ENCODE peak calls at places on chromosomes 13 and 19, in seven cellular contexts. One of them, this sample, is unnamed. For H3K4me1, the result is how much of the 10 kb centered on the place peaks cover.

GRCh38 chr13:98155475-98156111 is 12.7 kb downstream of the FARP1 start:
- DNase-seq in neuronal stem cell: no peak
- DNase-seq in left ventricle myocardium inferior: no peak
- DNase-seq in cardiac muscle cell: no peak
- DNase-seq in neural progenitor cell: no peak
- DNase-seq in upper lobe of right lung: no peak
- DNase-seq in mucosa of descending colon: no peak
- DNase-seq in this sample: no peak

GRCh38 chr19:19101540-19101939 is 36.7 kb downstream of the TMEM161A start:
- DNase-seq in neuronal stem cell: no peak
- DNase-seq in left ventricle myocardium inferior: no peak
- DNase-seq in cardiac muscle cell: no peak
- DNase-seq in neural progenitor cell: no peak
- DNase-seq in upper lobe of right lung: no peak
- DNase-seq in mucosa of descending colon: no peak
- DNase-seq in this sample: no peak

GRCh38 chr13:35720690-35721554 is 244.4 kb upstream of the MAB21L1 start:
- DNase-seq in neuronal stem cell: peak
- DNase-seq in left ventricle myocardium inferior: no peak
- DNase-seq in cardiac muscle cell: peak
- DNase-seq in neural progenitor cell: peak
- DNase-seq in upper lobe of right lung: no peak
- DNase-seq in mucosa of descending colon: peak
- DNase-seq in this sample: no peak

GRCh38 chr13:45859682-45860081 is 8.1 kb upstream of the SIAH3 start:
- DNase-seq in neuronal stem cell: peak
- DNase-seq in left ventricle myocardium inferior: no peak
- DNase-seq in cardiac muscle cell: peak
- DNase-seq in neural progenitor cell: peak
- DNase-seq in upper lobe of right lung: no peak
- DNase-seq in mucosa of descending colon: no peak
- DNase-seq in this sample: no peak

GRCh38 chr13:50732712-50733111 is 110.8 kb downstream of the DLEU7 start:
- DNase-seq in neuronal stem cell: no peak
- DNase-seq in left ventricle myocardium inferior: no peak
- DNase-seq in cardiac muscle cell: no peak
- DNase-seq in neural progenitor cell: no peak
- DNase-seq in upper lobe of right lung: no peak
- DNase-seq in mucosa of descending colon: no peak
- DNase-seq in this sample: no peak

GRCh38 chr13:28636078-28636477 is 22.9 kb upstream of the POMP start:
- DNase-seq in neuronal stem cell: no peak
- DNase-seq in left ventricle myocardium inferior: no peak
- DNase-seq in cardiac muscle cell: no peak
- DNase-seq in neural progenitor cell: no peak
- DNase-seq in upper lobe of right lung: no peak
- DNase-seq in mucosa of descending colon: no peak
- DNase-seq in this sample: no peak

GRCh38 chr13:46679369-46680180 is 117.4 kb downstream of the ESD start:
- DNase-seq in neuronal stem cell: no peak
- DNase-seq in left ventricle myocardium inferior: no peak
- DNase-seq in cardiac muscle cell: no peak
- DNase-seq in neural progenitor cell: peak
- DNase-seq in upper lobe of right lung: no peak
- DNase-seq in mucosa of descending colon: no peak
- DNase-seq in this sample: no peak

GRCh38 chr13:113243847-113244246 is 34.4 kb downstream of the CUL4A start:
- DNase-seq in neuronal stem cell: no peak
- DNase-seq in left ventricle myocardium inferior: no peak
- DNase-seq in cardiac muscle cell: no peak
- DNase-seq in neural progenitor cell: no peak
- DNase-seq in upper lobe of right lung: no peak
- DNase-seq in mucosa of descending colon: no peak
- DNase-seq in this sample: no peak

GRCh38 chr13:93368296-93368695 is 141.7 kb downstream of the GPC6 start:
- DNase-seq in neuronal stem cell: no peak
- DNase-seq in left ventricle myocardium inferior: no peak
- DNase-seq in cardiac muscle cell: no peak
- DNase-seq in neural progenitor cell: no peak
- DNase-seq in upper lobe of right lung: no peak
- DNase-seq in mucosa of descending colon: no peak
- DNase-seq in this sample: no peak

GRCh38 chr13:79779761-79780160 is 298.8 kb downstream of the NDFIP2 start:
- DNase-seq in neuronal stem cell: peak
- DNase-seq in left ventricle myocardium inferior: no peak
- DNase-seq in cardiac muscle cell: no peak
- DNase-seq in neural progenitor cell: peak
- DNase-seq in upper lobe of right lung: no peak
- DNase-seq in mucosa of descending colon: no peak
- DNase-seq in this sample: no peak

GRCh38 chr13:98487522-98487921 is 89.4 kb downstream of the STK24 start:
- DNase-seq in neuronal stem cell: no peak
- DNase-seq in left ventricle myocardium inferior: no peak
- DNase-seq in cardiac muscle cell: no peak
- DNase-seq in neural progenitor cell: no peak
- DNase-seq in upper lobe of right lung: no peak
- DNase-seq in mucosa of descending colon: no peak
- DNase-seq in this sample: no peak

GRCh38 chr19:14516746-14517438 is 1.3 kb downstream of the DNAJB1 start:
- DNase-seq in neuronal stem cell: no peak
- DNase-seq in left ventricle myocardium inferior: no peak
- DNase-seq in cardiac muscle cell: no peak
- DNase-seq in neural progenitor cell: no peak
- DNase-seq in upper lobe of right lung: no peak
- DNase-seq in mucosa of descending colon: no peak
- DNase-seq in this sample: no peak

DNA sequence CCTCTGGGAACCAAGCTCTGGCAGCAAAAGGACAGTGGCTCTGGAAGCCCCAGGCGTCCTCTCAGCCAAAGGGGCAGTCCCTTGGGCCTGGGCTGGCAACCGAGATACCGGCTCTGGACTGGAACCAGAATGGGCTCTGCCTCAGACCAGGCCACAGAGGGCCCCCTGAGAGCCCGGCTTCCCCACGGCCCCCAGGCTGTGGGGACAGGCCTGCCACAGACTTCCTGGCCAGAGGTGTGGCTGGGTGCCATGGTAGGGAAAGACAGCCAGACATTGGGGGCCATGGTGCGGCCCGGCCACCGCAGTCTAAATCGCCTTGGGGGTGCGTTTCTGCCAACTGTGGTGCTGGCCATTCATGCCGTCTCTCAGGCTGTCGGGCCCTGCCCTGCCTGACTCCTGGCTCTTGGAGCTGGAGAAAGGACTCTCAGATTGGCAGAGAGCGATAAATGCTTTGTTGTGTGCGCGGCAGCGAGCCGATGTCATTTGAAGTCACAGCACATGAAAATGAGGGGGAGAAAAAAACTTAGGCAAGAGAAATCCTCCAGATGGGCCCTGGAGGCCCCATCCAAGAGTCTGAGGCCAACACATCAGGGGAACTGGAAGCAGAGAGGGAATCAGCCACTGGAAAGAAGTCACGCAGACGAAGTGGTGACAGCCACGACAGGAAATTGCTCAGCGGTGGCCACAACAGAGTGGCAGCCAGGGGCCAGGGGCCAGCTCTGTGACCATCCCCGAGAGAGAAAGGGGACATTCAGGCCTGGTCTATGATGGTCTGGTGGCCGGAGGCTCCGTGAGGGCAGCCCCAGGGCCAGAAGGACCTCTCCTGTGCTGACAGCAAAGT is 26.5 kb downstream of the SH3GL1 start:
- DNase-seq in neuronal stem cell: no peak
- DNase-seq in left ventricle myocardium inferior: peak
- DNase-seq in cardiac muscle cell: no peak
- DNase-seq in neural progenitor cell: no peak
- DNase-seq in upper lobe of right lung: no peak
- DNase-seq in mucosa of descending colon: no peak
- DNase-seq in this sample: peak
- H3K4me3 ChIP-seq in neuronal stem cell: no peak
- H3K4me3 ChIP-seq in left ventricle myocardium inferior: peak
- H3K4me3 ChIP-seq in cardiac muscle cell: no peak
- H3K4me3 ChIP-seq in neural progenitor cell: no peak
- H3K4me3 ChIP-seq in upper lobe of right lung: no peak
- H3K4me3 ChIP-seq in mucosa of descending colon: no peak
- H3K4me3 ChIP-seq in this sample: no peak

GRCh38 chr13:41061075-41061913 is at the start of gene WBP4:
- DNase-seq in neuronal stem cell: peak
- DNase-seq in left ventricle myocardium inferior: peak
- DNase-seq in cardiac muscle cell: peak
- DNase-seq in neural progenitor cell: peak
- DNase-seq in upper lobe of right lung: peak
- DNase-seq in mucosa of descending colon: peak
- DNase-seq in this sample: peak

GRCh38 chr13:41059896-41060722 is 1.2 kb upstream of the WBP4 start:
- DNase-seq in neuronal stem cell: peak
- DNase-seq in left ventricle myocardium inferior: peak
- DNase-seq in cardiac muscle cell: peak
- DNase-seq in neural progenitor cell: peak
- DNase-seq in upper lobe of right lung: peak
- DNase-seq in mucosa of descending colon: peak
- DNase-seq in this sample: peak

GRCh38 chr13:41058229-41059070 is 2.9 kb upstream of the WBP4 start:
- DNase-seq in neuronal stem cell: no peak
- DNase-seq in left ventricle myocardium inferior: no peak
- DNase-seq in cardiac muscle cell: peak
- DNase-seq in neural progenitor cell: no peak
- DNase-seq in upper lobe of right lung: no peak
- DNase-seq in mucosa of descending colon: no peak
- DNase-seq in this sample: no peak

GRCh38 chr13:41060723-41061074 is 610 bp upstream of the WBP4 start:
- DNase-seq in neuronal stem cell: peak
- DNase-seq in left ventricle myocardium inferior: peak
- DNase-seq in cardiac muscle cell: peak
- DNase-seq in neural progenitor cell: peak
- DNase-seq in upper lobe of right lung: peak
- DNase-seq in mucosa of descending colon: peak
- DNase-seq in this sample: peak

GRCh38 chr13:41059466-41059865 is 1.8 kb upstream of the WBP4 start:
- DNase-seq in neuronal stem cell: no peak
- DNase-seq in left ventricle myocardium inferior: no peak
- DNase-seq in cardiac muscle cell: no peak
- DNase-seq in neural progenitor cell: no peak
- DNase-seq in upper lobe of right lung: no peak
- DNase-seq in mucosa of descending colon: no peak
- DNase-seq in this sample: no peak
- H3K4me1 ChIP-seq in neuronal stem cell: under half
- H3K4me1 ChIP-seq in left ventricle myocardium inferior: half or more
- H3K4me1 ChIP-seq in cardiac muscle cell: under half
- H3K4me1 ChIP-seq in neural progenitor cell: under half
- H3K4me1 ChIP-seq in upper lobe of right lung: half or more
- H3K4me1 ChIP-seq in mucosa of descending colon: half or more
- H3K4me1 ChIP-seq in this sample: under half

DNA sequence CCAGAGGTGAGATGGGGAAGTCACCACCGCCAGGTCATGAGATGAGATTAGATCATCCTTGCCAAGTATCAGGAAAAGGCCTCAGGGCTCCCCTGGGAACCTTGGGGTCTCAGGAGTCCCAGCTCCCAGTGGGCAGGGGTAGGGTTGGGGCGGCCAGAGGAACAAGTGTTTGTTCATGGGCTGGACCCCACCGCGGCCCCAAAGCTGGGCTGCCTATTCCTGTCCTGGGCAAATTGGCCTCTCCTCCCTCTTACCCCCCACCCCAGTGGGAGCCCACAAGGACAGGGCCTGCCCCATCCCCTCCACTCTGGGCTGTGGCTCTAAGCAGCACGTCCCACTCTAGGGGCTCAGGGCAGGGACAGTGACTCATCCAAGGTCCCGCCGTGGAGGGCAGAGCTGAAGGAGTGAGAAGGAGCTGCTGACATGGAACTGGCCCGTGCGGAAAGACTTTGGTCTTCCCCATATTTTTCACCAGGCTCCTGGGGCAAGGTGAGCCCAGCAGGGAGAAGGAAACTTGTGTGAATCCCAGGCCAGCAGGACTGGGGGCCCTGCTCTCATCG is 4.0 kb upstream of the HCN2 start:
- DNase-seq in neuronal stem cell: no peak
- DNase-seq in left ventricle myocardium inferior: no peak
- DNase-seq in cardiac muscle cell: no peak
- DNase-seq in neural progenitor cell: no peak
- DNase-seq in upper lobe of right lung: no peak
- DNase-seq in mucosa of descending colon: no peak
- DNase-seq in this sample: no peak
- H3K4me3 ChIP-seq in neuronal stem cell: no peak
- H3K4me3 ChIP-seq in left ventricle myocardium inferior: no peak
- H3K4me3 ChIP-seq in cardiac muscle cell: no peak
- H3K4me3 ChIP-seq in neural progenitor cell: no peak
- H3K4me3 ChIP-seq in upper lobe of right lung: no peak
- H3K4me3 ChIP-seq in mucosa of descending colon: no peak
- H3K4me3 ChIP-seq in this sample: no peak

GRCh38 chr19:40805258-40805868 is 6.4 kb downstream of the EGLN2 start:
- DNase-seq in neuronal stem cell: no peak
- DNase-seq in left ventricle myocardium inferior: no peak
- DNase-seq in cardiac muscle cell: no peak
- DNase-seq in neural progenitor cell: no peak
- DNase-seq in upper lobe of right lung: no peak
- DNase-seq in mucosa of descending colon: peak
- DNase-seq in this sample: no peak
- H3K4me1 ChIP-seq in neuronal stem cell: under half
- H3K4me1 ChIP-seq in left ventricle myocardium inferior: half or more
- H3K4me1 ChIP-seq in cardiac muscle cell: under half
- H3K4me1 ChIP-seq in neural progenitor cell: under half
- H3K4me1 ChIP-seq in upper lobe of right lung: half or more
- H3K4me1 ChIP-seq in mucosa of descending colon: half or more
- H3K4me1 ChIP-seq in this sample: under half